ENCODE peak calls at places on chromosomes 4 and X, in five cellular contexts. O is endodermal cell, Z is psoas muscle, U is heart right ventricle, I is PC-3. Q is an unnamed sample.

GRCh38 chrX:124736553-124737240 is 390.3 kb downstream of the SH2D1A start:
- DNase-seq in Z (no peak), U (no peak), O (peak; percentile 89), I (no peak), Q (peak; percentile 53)

GRCh38 chr4:125187621-125188176 is 127.1 kb upstream of the FAT4 start:
- DNase-seq in U (peak; percentile 47), I (peak; percentile 80), Z (no peak), O (no peak), Q (no peak)

GRCh38 chr4:7420661-7421040 is 14.1 kb downstream of the PSAPL1 start:
- DNase-seq in O (peak; percentile 24), I (no peak), Z (peak; percentile 29), U (no peak), Q (peak; percentile 28)

GRCh38 chr4:61528595-61528994 is 328.5 kb downstream of the ADGRL3 start:
- DNase-seq in O (no peak), Z (no peak), U (no peak), I (no peak), Q (no peak)

GRCh38 chr4:26583538-26583864 is 383 bp upstream of the TBC1D19 start:
- DNase-seq in O (no peak), U (no peak), Z (no peak), I (peak; percentile 57), Q (no peak)

GRCh38 chr4:48333587-48333986 is 7.7 kb upstream of the SLAIN2 start:
- DNase-seq in Z (no peak), U (no peak), O (no peak), I (peak; percentile 47), Q (no peak)

GRCh38 chr4:120314969-120315368 is 248.3 kb upstream of the MAD2L1 start:
- DNase-seq in O (no peak), U (no peak), Z (no peak), I (no peak), Q (no peak)

GRCh38 chr4:25862411-25863346 is at the start of gene SEL1L3:
- DNase-seq in O (peak; percentile 86), I (peak; percentile 27), U (no peak), Z (peak; percentile 54), Q (no peak)

GRCh38 chrX:153929576-153929975 is 3.5 kb upstream of the ARHGAP4 start:
- DNase-seq in I (no peak), Z (no peak), U (no peak), O (no peak), Q (no peak)

GRCh38 chrX:53266175-53266574 is 15.2 kb downstream of the IQSEC2 start:
- DNase-seq in U (no peak), O (no peak), I (peak; percentile 51), Z (no peak), Q (no peak)

GRCh38 chrX:49287665-49288064 is 15.8 kb upstream of the GAGE10 start:
- DNase-seq in U (no peak), Z (no peak), I (no peak), O (no peak), Q (no peak)

GRCh38 chrX:97639526-97639925 is 755.8 kb downstream of the RPA4 start:
- DNase-seq in U (no peak), I (no peak), O (peak; percentile 88), Z (no peak), Q (no peak)

GRCh38 chr4:14726441-14727405 is 275.6 kb upstream of the CPEB2 start:
- DNase-seq in Z (no peak), I (peak; percentile 82), O (no peak), U (no peak), Q (no peak)

GRCh38 chr4:41234424-41234823 is 20.1 kb upstream of the APBB2 start:
- DNase-seq in O (no peak), U (no peak), I (no peak), Z (no peak), Q (no peak)

GRCh38 chrX:152810403-152810802 is 20.2 kb downstream of the CETN2 start:
- DNase-seq in U (no peak), Z (no peak), O (no peak), I (no peak), Q (no peak)

GRCh38 chr4:23888421-23889319 is 1.2 kb downstream of the PPARGC1A start:
- DNase-seq in U (no peak), Z (no peak), I (no peak), O (peak; percentile 50), Q (no peak)

GRCh38 chr4:116925900-116926457 is 159.4 kb downstream of the TRAM1L1 start:
- DNase-seq in Z (peak; percentile 38), U (no peak), I (no peak), O (peak; percentile 86), Q (no peak)

GRCh38 chr4:56907489-56908205 is at the start of gene REST:
- DNase-seq in Z (peak; percentile 85), O (peak; percentile 97), I (peak; percentile 79), U (peak; percentile 73), Q (peak; percentile 84)

DNA sequence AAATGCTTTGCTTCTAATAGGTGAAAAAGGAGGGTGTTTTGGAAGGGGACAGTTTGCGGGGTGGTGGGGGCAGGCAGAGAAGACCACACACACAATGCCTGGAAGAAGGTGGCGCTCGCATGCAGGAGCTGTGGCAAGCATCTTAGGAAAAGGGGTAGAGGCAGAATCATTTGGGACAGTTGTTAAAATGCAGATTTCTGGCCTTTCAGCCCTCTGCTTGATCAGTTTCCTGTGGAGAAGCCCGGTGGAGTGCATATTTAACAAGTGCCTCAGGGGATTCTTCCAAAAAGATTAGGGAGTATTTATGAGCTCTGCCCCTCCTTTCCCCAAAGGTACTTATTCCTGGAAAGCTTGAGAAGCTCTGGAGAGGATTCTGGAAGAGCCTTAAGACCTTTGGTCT is 4.8 kb downstream of the NOCT start:
- DNase-seq in I (no peak), O (peak; percentile 78), Z (no peak), U (no peak), Q (no peak)
- H3K27ac ChIP-seq in I (no peak overlapping the region), O (no peak overlapping the region), Z (no peak overlapping the region), U (no peak overlapping the region), Q (no peak overlapping the region)

DNA sequence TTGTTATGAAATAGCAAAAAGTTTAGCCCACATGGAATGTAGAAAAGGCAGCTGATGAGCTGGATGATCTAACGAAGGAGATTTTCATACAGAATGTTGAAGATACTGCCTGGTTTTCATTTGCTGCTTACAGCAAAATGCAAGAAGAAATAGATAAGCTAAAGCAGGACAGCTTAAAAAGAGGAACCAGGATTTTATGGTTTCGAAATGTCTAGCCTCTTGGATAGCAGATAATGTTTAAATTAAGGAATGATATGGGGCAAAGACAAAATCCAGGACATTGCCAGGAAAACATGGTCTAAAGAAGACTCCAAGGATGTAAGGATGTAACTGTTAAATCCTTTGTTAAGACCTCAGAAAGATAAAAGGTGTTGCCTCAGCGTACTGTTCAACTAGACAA is 10.1 kb upstream of the STBD1 start:
- DNase-seq in O (no peak), Z (no peak), I (no peak), U (no peak), Q (no peak)
- H3K4me3 ChIP-seq in O (no peak overlapping the region), Z (no peak overlapping the region), I (no peak overlapping the region), U (no peak overlapping the region), Q (no peak overlapping the region)

GRCh38 chr4:55184600-55185523 is 59.5 kb upstream of the KDR start:
- DNase-seq in Z (no peak), O (peak; percentile 86), I (peak; percentile 76), U (no peak), Q (no peak)
- TF ChIP-seq CTCF in Z (peak; percentile 11), O (peak; percentile 78), I (peak; percentile 89), U (peak; percentile 37), Q (no peak)

DNA sequence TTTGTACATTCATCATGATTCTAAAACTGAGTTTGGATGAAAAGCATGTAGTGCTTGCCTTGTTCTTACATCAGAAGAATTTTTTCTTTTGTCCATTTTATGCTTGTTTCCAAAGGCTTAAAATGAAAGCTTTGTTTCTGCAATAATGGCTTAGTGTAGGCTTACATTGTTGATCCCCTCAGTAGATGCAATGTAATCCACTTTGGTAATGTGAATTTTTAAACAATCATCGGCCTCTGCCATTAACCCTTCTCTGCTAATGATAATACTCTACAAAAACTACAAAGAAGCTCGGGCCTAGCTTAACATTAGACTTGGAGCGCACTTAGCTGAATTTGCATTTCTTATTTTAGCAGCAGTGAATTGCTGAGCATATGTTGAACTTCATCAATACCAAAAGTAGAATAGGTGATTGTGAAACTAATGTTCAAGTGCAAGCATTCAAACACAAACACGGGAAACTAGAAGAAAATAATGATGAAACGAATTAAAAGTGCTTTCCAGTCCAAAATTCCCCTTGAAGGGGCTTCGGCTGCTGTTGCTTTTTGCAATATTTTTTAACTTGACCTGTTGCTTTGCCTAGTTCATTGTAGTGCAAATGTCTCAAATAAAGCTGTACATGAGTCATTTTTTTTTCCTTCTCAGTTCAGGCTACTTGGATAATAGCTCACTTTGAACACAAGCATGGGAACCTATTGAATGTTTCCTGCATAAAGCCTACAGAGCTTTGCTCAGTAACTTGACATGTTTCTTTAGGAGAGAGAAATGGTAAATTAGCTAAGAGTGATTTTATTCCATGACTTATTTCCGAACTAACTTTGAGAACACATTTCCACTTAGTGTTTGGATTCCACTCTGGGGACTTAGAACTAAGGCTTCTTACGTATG is 66.5 kb downstream of the SLIT2 start:
- DNase-seq in O (no peak), Z (no peak), U (no peak), I (no peak), Q (no peak)
- H3K27ac ChIP-seq in O (peak overlapping the region; percentile 91), Z (no peak overlapping the region), U (no peak overlapping the region), I (no peak overlapping the region), Q (no peak overlapping the region)

GRCh38 chrX:103212749-103213457 is 2.0 kb upstream of the BEX4 start:
- DNase-seq in O (no peak), U (no peak), Z (no peak), I (no peak), Q (no peak)

GRCh38 chrX:103211012-103211715 is 3.7 kb upstream of the BEX4 start:
- DNase-seq in O (peak; percentile 83), I (peak; percentile 59), Z (no peak), U (peak; percentile 41), Q (no peak)

GRCh38 chrX:103210056-103210455 is 4.9 kb upstream of the BEX4 start:
- DNase-seq in O (no peak), Z (no peak), I (no peak), U (no peak), Q (no peak)

GRCh38 chrX:103215768-103216085 is 819 bp downstream of the BEX4 start:
- DNase-seq in I (no peak), Z (no peak), O (peak; percentile 92), U (no peak), Q (no peak)

DNA sequence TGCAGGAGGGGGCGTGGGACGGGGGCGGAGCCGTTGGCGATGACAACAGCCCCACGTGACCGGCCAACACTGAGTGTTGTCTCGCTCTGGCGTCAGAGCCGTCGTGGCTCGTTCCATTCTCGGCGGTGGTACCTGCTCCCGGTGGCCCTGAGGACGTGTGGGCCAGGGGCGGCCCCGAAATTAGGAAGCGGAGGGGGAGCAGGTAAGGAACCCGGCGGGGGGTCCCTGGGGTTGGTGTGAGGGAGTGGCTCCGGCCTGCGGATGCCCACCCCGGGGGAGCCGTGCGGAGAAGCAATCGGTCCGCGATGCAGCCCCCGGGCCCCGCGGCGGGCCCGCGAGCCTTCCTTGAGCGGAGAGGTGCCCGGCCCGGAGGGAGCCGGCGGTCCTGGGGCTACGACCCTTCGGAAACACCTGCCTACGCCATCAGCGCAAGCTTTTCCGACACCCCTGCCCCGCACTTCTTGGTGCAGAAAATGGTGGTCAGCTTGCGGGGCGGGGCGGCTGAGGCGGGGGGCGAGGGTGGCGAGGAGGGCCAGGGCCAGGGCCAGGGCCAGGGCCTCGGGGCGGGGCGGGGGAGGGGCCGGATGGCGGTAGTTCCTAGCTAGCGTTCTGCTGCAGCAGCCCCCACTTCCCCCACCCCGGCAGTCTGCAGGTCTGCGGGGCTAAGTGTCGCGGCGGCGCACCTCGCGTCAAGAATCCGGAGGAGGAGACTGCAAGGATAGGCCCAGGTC is at the start of gene BEX4:
- DNase-seq in I (peak; percentile 68), U (peak; percentile 81), Z (peak; percentile 85), O (peak; percentile 97), Q (peak; percentile 81)
- H3K4me3 ChIP-seq in I (peak within 1 kb of the TSS; percentile 68), U (peak within 1 kb of the TSS; percentile 47), Z (peak within 1 kb of the TSS; percentile 68), O (peak within 1 kb of the TSS; percentile 86), Q (peak within 1 kb of the TSS; percentile 80)